ENCODE peak calls at places on chromosome 14, in four cellular contexts. I is iris pigment epithelial cell, U is uterus, A is epithelial cell of proximal tubule. Q is an unnamed sample.
A peak's percentile ranks its signal among the peaks of the same experiment; 100 is the strongest.

GRCh38 chr14:104284636-104285482 is 146.5 kb downstream of the KIF26A start:
- DNase-seq in I (no peak), U (no peak), A (no peak), Q (no peak)

GRCh38 chr14:63308723-63309317 is 9.9 kb downstream of the GPHB5 start:
- DNase-seq in I (peak; percentile 34), U (no peak), A (no peak), Q (peak; percentile 14)

GRCh38 chr14:68297871-68298468 is 478.4 kb downstream of the RAD51B start:
- DNase-seq in I (peak; percentile 19), U (no peak), A (no peak), Q (peak; percentile 69)

GRCh38 chr14:73745571-73746539 is 31.7 kb upstream of the PNMA1 start:
- DNase-seq in I (no peak), U (no peak), A (no peak), Q (no peak)

GRCh38 chr14:24843494-24843893 is 206.5 kb downstream of the STXBP6 start:
- DNase-seq in I (no peak), U (no peak), A (no peak), Q (no peak)

GRCh38 chr14:43803076-43803689 is 703.9 kb downstream of the FSCB start:
- DNase-seq in I (no peak), U (no peak), A (no peak), Q (no peak)

GRCh38 chr14:76584271-76584702 is 177.0 kb upstream of the VASH1 start:
- DNase-seq in I (no peak), U (peak; percentile 17), A (no peak), Q (peak; percentile 3)

GRCh38 chr14:88277205-88277604 is 45.9 kb downstream of the KCNK10 start:
- DNase-seq in I (no peak), U (no peak), A (no peak), Q (no peak)

GRCh38 chr14:54275997-54276396 is 120.8 kb upstream of the CDKN3 start:
- DNase-seq in I (no peak), U (no peak), A (no peak), Q (no peak)

GRCh38 chr14:36207500-36207899 is 31.0 kb upstream of the PTCSC3 start:
- DNase-seq in I (no peak), U (no peak), A (no peak), Q (peak; percentile 11)

GRCh38 chr14:92421756-92422155 is 91.8 kb upstream of the RIN3 start:
- DNase-seq in I (peak; percentile 36), U (no peak), A (no peak), Q (peak; percentile 68)

GRCh38 chr14:22884721-22885523 is 1.9 kb downstream of the REM2 start:
- DNase-seq in I (no peak), U (no peak), A (no peak), Q (no peak)

GRCh38 chr14:50836515-50836914 is 5.6 kb upstream of the NIN start:
- DNase-seq in I (peak; percentile 23), U (no peak), A (no peak), Q (peak; percentile 35)

GRCh38 chr14:103624860-103625259 is 4.2 kb upstream of the KLC1 start:
- DNase-seq in I (peak; percentile 51), U (peak; percentile 71), A (no peak), Q (peak; percentile 87)

GRCh38 chr14:100304825-100305445 is 1.3 kb downstream of the SLC25A29 start:
- DNase-seq in I (peak; percentile 45), U (peak; percentile 62), A (no peak), Q (peak; percentile 47)

GRCh38 chr14:67411820-67412421 is at the start of gene PLEK2:
- DNase-seq in I (peak; percentile 34), U (no peak), A (no peak), Q (peak; percentile 58)

GRCh38 chr14:100025111-100025510 is 40.1 kb upstream of the EVL start:
- DNase-seq in I (peak; percentile 56), U (no peak), A (no peak), Q (peak; percentile 67)

GRCh38 chr14:57317248-57317833 is 48.6 kb downstream of the AP5M1 start:
- DNase-seq in I (peak; percentile 80), U (peak; percentile 57), A (peak; percentile 45), Q (peak; percentile 73)

GRCh38 chr14:100532916-100533630 is 54.1 kb downstream of the BEGAIN start:
- DNase-seq in I (peak; percentile 12), U (peak; percentile 73), A (no peak), Q (peak; percentile 22)

GRCh38 chr14:80754696-80755095 is 186.8 kb downstream of the CEP128 start:
- DNase-seq in I (no peak), U (no peak), A (no peak), Q (no peak)

GRCh38 chr14:61973981-61974380 is 211.8 kb downstream of the SNAPC1 start:
- DNase-seq in I (peak; percentile 82), U (no peak), A (no peak), Q (peak; percentile 85)

GRCh38 chr14:100538566-100539318 is 48.5 kb downstream of the BEGAIN start:
- DNase-seq in I (no peak), U (peak; percentile 16), A (no peak), Q (no peak)

Q was measured in EH.